ENCODE peak calls at places on chromosomes 5 and 9, in ten cellular contexts. V is body of pancreas; H is fibroblast of lung; F is caudate nucleus; Y is CD4-positive, alpha-beta T cell; N is heart left ventricle; R is psoas muscle; M is mammary epithelial cell; E is pancreas; I is aorta. S is an unnamed sample.

GRCh38 chr9:94576131-94576530 is 17.5 kb downstream of the FBP2 start:
- DNase-seq in V (no peak), H (no peak), F (no peak), Y (no peak), N (no peak), R (no peak), M (no peak), E (no peak), I (no peak), S (no peak)

GRCh38 chr9:77710965-77711657 is 63.0 kb upstream of the GNA14 start:
- DNase-seq in V (no peak), H (no peak), F (no peak), Y (no peak), N (no peak), R (no peak), M (no peak), E (no peak), I (no peak), S (no peak)

GRCh38 chr5:54807421-54807820 is 178.0 kb downstream of the ESM1 start:
- DNase-seq in V (no peak), H (peak), F (no peak), Y (no peak), N (no peak), R (no peak), M (peak), E (no peak), I (no peak), S (no peak)

GRCh38 chr9:115597330-115597729 is 479.4 kb upstream of the TNC start:
- DNase-seq in V (no peak), H (no peak), F (no peak), Y (no peak), N (no peak), R (no peak), M (no peak), E (no peak), I (no peak), S (no peak)

GRCh38 chr5:61822584-61822983 is 483.4 kb upstream of the KIF2A start:
- DNase-seq in V (no peak), H (no peak), F (no peak), Y (no peak), N (no peak), R (no peak), M (no peak), E (no peak), I (no peak), S (no peak)

GRCh38 chr5:170173227-170173626 is 59.6 kb upstream of the C5orf58 start:
- DNase-seq in V (no peak), H (peak), F (no peak), Y (no peak), N (no peak), R (no peak), M (peak), E (no peak), I (no peak), S (no peak)

GRCh38 chr5:159444441-159445082 is 114.3 kb upstream of the IL12B start:
- DNase-seq in V (no peak), H (peak), F (no peak), Y (no peak), N (no peak), R (no peak), M (peak), E (no peak), I (no peak), S (no peak)

GRCh38 chr5:65871182-65871581 is 55.2 kb upstream of the ERBIN start:
- DNase-seq in V (no peak), H (peak), F (no peak), Y (no peak), N (no peak), R (no peak), M (peak), E (no peak), I (no peak), S (no peak)

GRCh38 chr9:135887585-135888050 is 19.7 kb downstream of the CAMSAP1 start:
- DNase-seq in V (no peak), H (no peak), F (no peak), Y (peak), N (peak), R (no peak), M (no peak), E (no peak), I (peak), S (no peak)

GRCh38 chr5:761854-762685 is 22.5 kb downstream of the ZDHHC11B start:
- DNase-seq in V (peak), H (no peak), F (peak), Y (no peak), N (peak), R (peak), M (no peak), E (peak), I (peak), S (peak)

GRCh38 chr9:125805057-125805456 is 57.9 kb downstream of the PBX3 start:
- DNase-seq in V (no peak), H (peak), F (no peak), Y (no peak), N (no peak), R (no peak), M (no peak), E (no peak), I (no peak), S (no peak)

GRCh38 chr5:112161392-112161748 is 257.7 kb downstream of the EPB41L4A start:
- DNase-seq in V (no peak), H (no peak), F (no peak), Y (no peak), N (no peak), R (no peak), M (no peak), E (no peak), I (no peak), S (no peak)

GRCh38 chr5:125056641-125057345 is 310.4 kb upstream of the ZNF608 start:
- DNase-seq in V (no peak), H (no peak), F (no peak), Y (no peak), N (no peak), R (no peak), M (peak), E (no peak), I (no peak), S (no peak)

GRCh38 chr5:62762503-62762902 is 183.9 kb downstream of the LRRC70 start:
- DNase-seq in V (no peak), H (no peak), F (no peak), Y (no peak), N (no peak), R (no peak), M (no peak), E (no peak), I (no peak), S (no peak)

DNA sequence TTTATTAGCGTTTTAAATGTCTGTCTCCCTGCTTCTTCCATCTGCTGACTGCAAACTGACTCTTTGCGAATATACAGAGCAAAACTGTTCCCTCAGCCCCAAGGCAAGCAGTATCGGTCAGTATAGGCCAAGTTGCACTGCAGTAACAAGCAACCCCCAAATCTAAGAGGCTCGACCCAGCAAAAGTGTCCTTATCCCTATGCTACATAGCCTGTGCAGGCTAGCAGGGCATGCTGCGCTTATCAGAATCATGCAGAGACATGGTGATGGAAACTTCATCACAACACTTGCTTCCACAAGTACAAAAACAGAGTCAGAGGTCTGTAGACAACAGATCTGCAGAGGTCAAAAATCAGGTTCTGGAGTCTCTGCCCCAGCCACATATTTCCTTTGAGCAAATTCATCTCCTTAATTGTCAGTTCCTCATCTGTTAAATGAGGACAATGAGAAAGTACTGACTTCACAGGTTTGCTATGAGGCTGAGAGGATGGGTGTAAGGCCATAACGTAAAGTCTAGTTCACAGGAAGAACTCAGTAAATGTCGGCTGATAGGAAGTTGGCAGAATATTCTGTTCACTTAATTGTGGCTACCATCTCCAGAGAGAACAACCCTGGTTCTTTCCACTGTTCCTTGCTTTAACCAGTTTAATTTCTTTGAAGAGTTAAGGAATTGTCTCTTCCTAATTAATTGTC is 9.6 kb upstream of the IL17B start:
- DNase-seq in V (no peak), H (peak), F (no peak), Y (no peak), N (no peak), R (no peak), M (no peak), E (no peak), I (no peak), S (no peak)
- H3K27ac ChIP-seq in V (no peak), H (peak), F (no peak), Y (no peak), N (peak), R (peak), M (no peak), E (no peak), I (peak), S (no peak)

GRCh38 chr9:35279946-35280345 is 118.1 kb downstream of the UNC13B start:
- DNase-seq in V (no peak), H (no peak), F (no peak), Y (no peak), N (no peak), R (no peak), M (no peak), E (no peak), I (no peak), S (no peak)

GRCh38 chr9:35274988-35275387 is 113.2 kb downstream of the UNC13B start:
- DNase-seq in V (no peak), H (no peak), F (no peak), Y (no peak), N (no peak), R (no peak), M (no peak), E (no peak), I (no peak), S (no peak)

GRCh38 chr9:35280394-35280793 is 118.6 kb downstream of the UNC13B start:
- DNase-seq in V (no peak), H (no peak), F (no peak), Y (no peak), N (no peak), R (no peak), M (no peak), E (no peak), I (no peak), S (no peak)

GRCh38 chr9:35277171-35277520 is 115.3 kb downstream of the UNC13B start:
- DNase-seq in V (no peak), H (no peak), F (no peak), Y (no peak), N (no peak), R (no peak), M (no peak), E (no peak), I (no peak), S (no peak)

GRCh38 chr9:35277649-35278359 is 116.0 kb downstream of the UNC13B start:
- DNase-seq in V (no peak), H (peak), F (no peak), Y (no peak), N (no peak), R (no peak), M (peak), E (no peak), I (no peak), S (no peak)
- H3K27ac ChIP-seq in V (no peak), H (no peak), F (peak), Y (no peak), N (no peak), R (peak), M (no peak), E (no peak), I (no peak), S (peak)

GRCh38 chr9:133933426-133934026 is 58.6 kb downstream of the VAV2 start:
- DNase-seq in V (no peak), H (no peak), F (no peak), Y (no peak), N (no peak), R (no peak), M (no peak), E (no peak), I (no peak), S (no peak)

GRCh38 chr9:133932176-133932575 is 59.9 kb downstream of the VAV2 start:
- DNase-seq in V (no peak), H (peak), F (no peak), Y (no peak), N (no peak), R (no peak), M (no peak), E (no peak), I (no peak), S (no peak)

GRCh38 chr9:133934512-133935221 is 57.5 kb downstream of the VAV2 start:
- DNase-seq in V (no peak), H (peak), F (no peak), Y (no peak), N (peak), R (peak), M (no peak), E (peak), I (no peak), S (no peak)

GRCh38 chr9:133931059-133931458 is 61.1 kb downstream of the VAV2 start:
- DNase-seq in V (peak), H (no peak), F (no peak), Y (no peak), N (no peak), R (no peak), M (no peak), E (no peak), I (no peak), S (no peak)

GRCh38 chr9:133932633-133933032 is 59.5 kb downstream of the VAV2 start:
- DNase-seq in V (peak), H (no peak), F (no peak), Y (no peak), N (no peak), R (no peak), M (no peak), E (no peak), I (no peak), S (no peak)
- H3K27ac ChIP-seq in V (peak), H (no peak), F (peak), Y (no peak), N (peak), R (no peak), M (no peak), E (no peak), I (no peak), S (no peak)

GRCh38 chr9:113125636-113126035 is 25.2 kb upstream of the SLC31A2 start:
- DNase-seq in V (no peak), H (no peak), F (no peak), Y (no peak), N (no peak), R (no peak), M (no peak), E (no peak), I (no peak), S (no peak)
- H3K27ac ChIP-seq in V (no peak), H (no peak), F (no peak), Y (no peak), N (no peak), R (no peak), M (no peak), E (no peak), I (no peak), S (no peak)

GRCh38 chr5:32127759-32128158 is 46.4 kb downstream of the GOLPH3 start:
- DNase-seq in V (no peak), H (no peak), F (no peak), Y (no peak), N (no peak), R (no peak), M (no peak), E (no peak), I (no peak), S (no peak)
- H3K27ac ChIP-seq in V (no peak), H (no peak), F (no peak), Y (no peak), N (no peak), R (no peak), M (no peak), E (no peak), I (no peak), S (no peak)

GRCh38 chr5:68419101-68419636 is 203.6 kb downstream of the PIK3R1 start:
- DNase-seq in V (no peak), H (no peak), F (no peak), Y (no peak), N (no peak), R (no peak), M (no peak), E (no peak), I (no peak), S (no peak)
- H3K27ac ChIP-seq in V (no peak), H (no peak), F (no peak), Y (no peak), N (no peak), R (no peak), M (no peak), E (no peak), I (no peak), S (no peak)

DNA sequence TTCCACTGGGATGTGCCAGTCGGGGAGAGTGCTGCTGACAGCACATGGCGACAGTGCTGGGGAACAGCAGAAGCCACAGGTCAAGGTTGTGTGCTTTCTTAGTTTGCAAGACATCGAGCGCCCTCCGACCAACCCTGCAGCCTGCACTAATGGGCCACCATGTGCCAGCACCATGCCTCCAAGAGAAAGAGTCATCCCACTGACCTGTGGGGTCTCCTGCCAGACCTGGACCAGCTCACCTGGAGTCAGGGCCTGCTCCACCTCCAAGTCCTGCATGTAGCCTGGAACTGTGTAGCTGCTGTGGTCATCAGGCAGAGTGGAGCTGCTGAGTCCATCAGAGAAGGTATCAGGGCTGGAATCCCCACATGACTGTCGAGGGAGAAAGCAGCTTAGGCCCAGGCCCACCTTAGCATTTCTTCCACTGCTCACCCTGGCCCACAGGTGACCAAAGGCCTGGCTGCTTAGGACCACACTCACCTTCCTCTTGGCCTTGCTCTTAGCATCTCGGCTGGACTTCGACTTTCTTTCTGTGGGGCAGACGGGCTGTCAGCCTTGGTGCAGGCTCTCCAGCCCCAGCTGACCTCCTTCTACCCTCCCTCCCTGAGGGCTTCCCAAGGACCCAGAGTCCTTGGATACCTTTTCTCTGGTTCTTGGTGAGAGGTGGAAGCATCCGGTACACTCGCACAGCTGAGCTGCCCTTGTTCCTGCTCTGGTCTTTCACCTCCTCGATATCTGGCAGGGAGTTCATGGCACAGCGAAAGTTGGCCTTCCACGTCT is 4.1 kb downstream of the IRF1 start:
- DNase-seq in V (no peak), H (no peak), F (no peak), Y (no peak), N (peak), R (no peak), M (no peak), E (no peak), I (no peak), S (no peak)
- H3K27ac ChIP-seq in V (no peak), H (no peak), F (no peak), Y (peak), N (no peak), R (no peak), M (no peak), E (no peak), I (no peak), S (no peak)

GRCh38 chr9:33221568-33221884 is 18.4 kb upstream of the SPINK4 start:
- DNase-seq in V (no peak), H (no peak), F (no peak), Y (no peak), N (no peak), R (no peak), M (no peak), E (no peak), I (no peak), S (no peak)
- H3K27ac ChIP-seq in V (no peak), H (no peak), F (no peak), Y (no peak), N (no peak), R (no peak), M (no peak), E (no peak), I (no peak), S (no peak)

GRCh38 chr5:154570572-154571324 is 92.7 kb upstream of the HAND1 start:
- DNase-seq in V (no peak), H (no peak), F (no peak), Y (no peak), N (no peak), R (no peak), M (no peak), E (no peak), I (no peak), S (no peak)
- H3K27ac ChIP-seq in V (no peak), H (no peak), F (no peak), Y (no peak), N (no peak), R (no peak), M (no peak), E (no peak), I (no peak), S (no peak)